ENCODE peak calls at places on chromosomes 4 and X, in nine cellular contexts. One of them, this sample, is unnamed.
A peak's percentile ranks its signal among the peaks of the same experiment; 100 is the strongest.

GRCh38 chr4:142160509-142160908 is 524.1 kb downstream of the IL15 start:
- DNase-seq in fibroblast of lung: peak; percentile 64
- DNase-seq in body of pancreas: no peak
- DNase-seq in ascending aorta: no peak
- DNase-seq in pancreas: no peak
- DNase-seq in effector memory CD4-positive, alpha-beta T cell: no peak
- DNase-seq in MM.1S: no peak
- DNase-seq in esophagus muscularis mucosa: no peak
- DNase-seq in AG04450: no peak
- DNase-seq in this sample: no peak

GRCh38 chrX:46882266-46882665 is 30.0 kb upstream of the JADE3 start:
- DNase-seq in fibroblast of lung: no peak
- DNase-seq in body of pancreas: no peak
- DNase-seq in ascending aorta: no peak
- DNase-seq in pancreas: no peak
- DNase-seq in effector memory CD4-positive, alpha-beta T cell: no peak
- DNase-seq in MM.1S: no peak
- DNase-seq in esophagus muscularis mucosa: no peak
- DNase-seq in AG04450: no peak
- DNase-seq in this sample: no peak

GRCh38 chr4:128766781-128767180 is 42.7 kb upstream of the JADE1 start:
- DNase-seq in fibroblast of lung: no peak
- DNase-seq in body of pancreas: no peak
- DNase-seq in ascending aorta: no peak
- DNase-seq in pancreas: no peak
- DNase-seq in effector memory CD4-positive, alpha-beta T cell: no peak
- DNase-seq in MM.1S: no peak
- DNase-seq in esophagus muscularis mucosa: no peak
- DNase-seq in AG04450: no peak
- DNase-seq in this sample: no peak

GRCh38 chr4:6049972-6050371 is 31.7 kb upstream of the C4orf50 start:
- DNase-seq in fibroblast of lung: no peak
- DNase-seq in body of pancreas: no peak
- DNase-seq in ascending aorta: no peak
- DNase-seq in pancreas: no peak
- DNase-seq in effector memory CD4-positive, alpha-beta T cell: no peak
- DNase-seq in MM.1S: no peak
- DNase-seq in esophagus muscularis mucosa: no peak
- DNase-seq in AG04450: no peak
- DNase-seq in this sample: no peak

GRCh38 chr4:48767055-48767454 is 13.0 kb downstream of the FRYL start:
- DNase-seq in fibroblast of lung: no peak
- DNase-seq in body of pancreas: no peak
- DNase-seq in ascending aorta: no peak
- DNase-seq in pancreas: no peak
- DNase-seq in effector memory CD4-positive, alpha-beta T cell: no peak
- DNase-seq in MM.1S: no peak
- DNase-seq in esophagus muscularis mucosa: no peak
- DNase-seq in AG04450: no peak
- DNase-seq in this sample: no peak

GRCh38 chr4:7792616-7793015 is 147.0 kb downstream of the AFAP1 start:
- DNase-seq in fibroblast of lung: peak; percentile 41
- DNase-seq in body of pancreas: no peak
- DNase-seq in ascending aorta: no peak
- DNase-seq in pancreas: no peak
- DNase-seq in effector memory CD4-positive, alpha-beta T cell: no peak
- DNase-seq in MM.1S: no peak
- DNase-seq in esophagus muscularis mucosa: no peak
- DNase-seq in AG04450: no peak
- DNase-seq in this sample: no peak

GRCh38 chr4:169649545-169650226 is 29.3 kb downstream of the CLCN3 start:
- DNase-seq in fibroblast of lung: peak; percentile 27
- DNase-seq in body of pancreas: peak; percentile 75
- DNase-seq in ascending aorta: no peak
- DNase-seq in pancreas: peak; percentile 67
- DNase-seq in effector memory CD4-positive, alpha-beta T cell: no peak
- DNase-seq in MM.1S: no peak
- DNase-seq in esophagus muscularis mucosa: no peak
- DNase-seq in AG04450: no peak
- DNase-seq in this sample: no peak

GRCh38 chr4:26061248-26061986 is 147.4 kb downstream of the SMIM20 start:
- DNase-seq in fibroblast of lung: peak; percentile 40
- DNase-seq in body of pancreas: no peak
- DNase-seq in ascending aorta: no peak
- DNase-seq in pancreas: no peak
- DNase-seq in effector memory CD4-positive, alpha-beta T cell: no peak
- DNase-seq in MM.1S: no peak
- DNase-seq in esophagus muscularis mucosa: no peak
- DNase-seq in AG04450: no peak
- DNase-seq in this sample: no peak

GRCh38 chr4:127534041-127534440 is 98.7 kb upstream of the INTU start:
- DNase-seq in fibroblast of lung: no peak
- DNase-seq in body of pancreas: no peak
- DNase-seq in ascending aorta: no peak
- DNase-seq in pancreas: no peak
- DNase-seq in effector memory CD4-positive, alpha-beta T cell: no peak
- DNase-seq in MM.1S: no peak
- DNase-seq in esophagus muscularis mucosa: no peak
- DNase-seq in AG04450: no peak
- DNase-seq in this sample: no peak

GRCh38 chr4:5722328-5722727 is 11.3 kb downstream of the EVC start:
- DNase-seq in fibroblast of lung: peak; percentile 51
- DNase-seq in body of pancreas: no peak
- DNase-seq in ascending aorta: no peak
- DNase-seq in pancreas: no peak
- DNase-seq in effector memory CD4-positive, alpha-beta T cell: no peak
- DNase-seq in MM.1S: no peak
- DNase-seq in esophagus muscularis mucosa: no peak
- DNase-seq in AG04450: no peak
- DNase-seq in this sample: no peak

GRCh38 chr4:76526585-76526990 is 91.6 kb downstream of the SHROOM3 start:
- DNase-seq in fibroblast of lung: peak; percentile 79
- DNase-seq in body of pancreas: peak; percentile 69
- DNase-seq in ascending aorta: no peak
- DNase-seq in pancreas: peak; percentile 53
- DNase-seq in effector memory CD4-positive, alpha-beta T cell: no peak
- DNase-seq in MM.1S: no peak
- DNase-seq in esophagus muscularis mucosa: no peak
- DNase-seq in AG04450: peak; percentile 13
- DNase-seq in this sample: no peak

GRCh38 chrX:11678174-11678573 is 12.5 kb upstream of the ARHGAP6 start:
- DNase-seq in fibroblast of lung: no peak
- DNase-seq in body of pancreas: no peak
- DNase-seq in ascending aorta: no peak
- DNase-seq in pancreas: no peak
- DNase-seq in effector memory CD4-positive, alpha-beta T cell: no peak
- DNase-seq in MM.1S: no peak
- DNase-seq in esophagus muscularis mucosa: no peak
- DNase-seq in AG04450: no peak
- DNase-seq in this sample: no peak

GRCh38 chrX:145773006-145773405 is 44.6 kb upstream of the SLITRK2 start:
- DNase-seq in fibroblast of lung: no peak
- DNase-seq in body of pancreas: no peak
- DNase-seq in ascending aorta: no peak
- DNase-seq in pancreas: no peak
- DNase-seq in effector memory CD4-positive, alpha-beta T cell: no peak
- DNase-seq in MM.1S: no peak
- DNase-seq in esophagus muscularis mucosa: no peak
- DNase-seq in AG04450: no peak
- DNase-seq in this sample: no peak

GRCh38 chr4:18422685-18423084 is 401.1 kb upstream of the LCORL start:
- DNase-seq in fibroblast of lung: no peak
- DNase-seq in body of pancreas: no peak
- DNase-seq in ascending aorta: no peak
- DNase-seq in pancreas: no peak
- DNase-seq in effector memory CD4-positive, alpha-beta T cell: no peak
- DNase-seq in MM.1S: no peak
- DNase-seq in esophagus muscularis mucosa: no peak
- DNase-seq in AG04450: no peak
- DNase-seq in this sample: no peak

GRCh38 chr4:15420642-15421041 is 7.2 kb upstream of the C1QTNF7 start:
- DNase-seq in fibroblast of lung: peak; percentile 80
- DNase-seq in body of pancreas: no peak
- DNase-seq in ascending aorta: no peak
- DNase-seq in pancreas: no peak
- DNase-seq in effector memory CD4-positive, alpha-beta T cell: no peak
- DNase-seq in MM.1S: no peak
- DNase-seq in esophagus muscularis mucosa: no peak
- DNase-seq in AG04450: peak; percentile 49
- DNase-seq in this sample: no peak

GRCh38 chrX:79259073-79259689 is 108.0 kb downstream of the ITM2A start:
- DNase-seq in fibroblast of lung: no peak
- DNase-seq in body of pancreas: no peak
- DNase-seq in ascending aorta: no peak
- DNase-seq in pancreas: no peak
- DNase-seq in effector memory CD4-positive, alpha-beta T cell: peak; percentile 9
- DNase-seq in MM.1S: peak; percentile 93
- DNase-seq in esophagus muscularis mucosa: no peak
- DNase-seq in AG04450: no peak
- DNase-seq in this sample: no peak

GRCh38 chrX:66162331-66162822 is 1.7 kb upstream of the HEPH start:
- DNase-seq in fibroblast of lung: no peak
- DNase-seq in body of pancreas: no peak
- DNase-seq in ascending aorta: no peak
- DNase-seq in pancreas: no peak
- DNase-seq in effector memory CD4-positive, alpha-beta T cell: no peak
- DNase-seq in MM.1S: no peak
- DNase-seq in esophagus muscularis mucosa: no peak
- DNase-seq in AG04450: no peak
- DNase-seq in this sample: no peak

GRCh38 chrX:66163849-66164401 is at the start of gene HEPH:
- DNase-seq in fibroblast of lung: peak; percentile 52
- DNase-seq in body of pancreas: no peak
- DNase-seq in ascending aorta: no peak
- DNase-seq in pancreas: no peak
- DNase-seq in effector memory CD4-positive, alpha-beta T cell: no peak
- DNase-seq in MM.1S: no peak
- DNase-seq in esophagus muscularis mucosa: no peak
- DNase-seq in AG04450: peak; percentile 13
- DNase-seq in this sample: no peak

GRCh38 chrX:66163447-66163846 is 600 bp upstream of the HEPH start:
- DNase-seq in fibroblast of lung: no peak
- DNase-seq in body of pancreas: no peak
- DNase-seq in ascending aorta: no peak
- DNase-seq in pancreas: no peak
- DNase-seq in effector memory CD4-positive, alpha-beta T cell: no peak
- DNase-seq in MM.1S: no peak
- DNase-seq in esophagus muscularis mucosa: no peak
- DNase-seq in AG04450: no peak
- DNase-seq in this sample: no peak

GRCh38 chrX:66164931-66165330 is 884 bp downstream of the HEPH start:
- DNase-seq in fibroblast of lung: no peak
- DNase-seq in body of pancreas: no peak
- DNase-seq in ascending aorta: no peak
- DNase-seq in pancreas: no peak
- DNase-seq in effector memory CD4-positive, alpha-beta T cell: no peak
- DNase-seq in MM.1S: no peak
- DNase-seq in esophagus muscularis mucosa: no peak
- DNase-seq in AG04450: no peak
- DNase-seq in this sample: no peak

DNA sequence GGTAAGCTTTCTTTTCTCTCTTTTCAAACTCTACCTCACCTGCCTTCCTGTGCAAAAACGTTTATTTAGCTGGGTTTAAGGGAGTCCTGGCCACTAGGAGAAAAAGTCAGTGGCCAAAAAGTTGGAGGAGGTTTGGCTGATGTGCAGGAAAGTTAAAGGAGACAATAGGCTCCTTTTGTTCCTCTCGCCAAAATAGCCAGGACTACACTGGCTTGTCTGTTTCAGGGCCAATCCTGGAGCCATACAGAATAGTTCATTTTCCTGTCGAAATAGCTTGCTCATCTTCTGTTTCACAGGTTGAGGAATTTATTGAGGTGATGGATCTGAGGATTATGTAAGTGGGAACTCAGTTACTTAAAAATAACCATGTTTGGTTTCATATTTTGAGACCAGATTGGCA is 423 bp downstream of the HEPH start:
- DNase-seq in fibroblast of lung: no peak
- DNase-seq in body of pancreas: no peak
- DNase-seq in ascending aorta: no peak
- DNase-seq in pancreas: no peak
- DNase-seq in effector memory CD4-positive, alpha-beta T cell: no peak
- DNase-seq in MM.1S: no peak
- DNase-seq in esophagus muscularis mucosa: no peak
- DNase-seq in AG04450: no peak
- DNase-seq in this sample: no peak
- H3K9me3 ChIP-seq in fibroblast of lung: no peaks in the 10 kb centered on the region
- H3K9me3 ChIP-seq in body of pancreas: no peaks in the 10 kb centered on the region
- H3K9me3 ChIP-seq in ascending aorta: no peaks in the 10 kb centered on the region
- H3K9me3 ChIP-seq in pancreas: no peaks in the 10 kb centered on the region
- H3K9me3 ChIP-seq in effector memory CD4-positive, alpha-beta T cell: no peaks in the 10 kb centered on the region
- H3K9me3 ChIP-seq in MM.1S: no peaks in the 10 kb centered on the region
- H3K9me3 ChIP-seq in esophagus muscularis mucosa: no peaks in the 10 kb centered on the region
- H3K9me3 ChIP-seq in AG04450: no peaks in the 10 kb centered on the region
- H3K9me3 ChIP-seq in this sample: no peaks in the 10 kb centered on the region

DNA sequence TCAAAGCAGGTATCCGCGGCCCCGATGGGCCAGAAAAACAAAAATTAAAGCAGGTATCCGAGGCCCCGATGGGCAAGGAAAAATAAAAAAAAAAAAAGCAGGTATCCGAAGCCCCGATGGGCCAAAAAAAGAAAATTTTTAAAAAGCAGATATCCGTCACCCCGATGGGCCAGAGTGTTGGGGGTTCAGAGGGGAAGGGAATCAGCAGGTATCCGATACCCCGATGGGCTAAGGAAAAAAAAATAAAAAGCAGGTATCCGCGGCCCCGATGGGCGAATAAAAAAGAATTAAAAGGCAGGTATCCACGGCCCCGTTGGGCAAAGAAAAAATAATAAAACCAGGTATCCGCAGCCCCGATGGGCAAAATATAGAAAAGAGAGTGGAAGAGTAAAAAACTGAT is 289.0 kb downstream of the CHIC1 start:
- DNase-seq in fibroblast of lung: no peak
- DNase-seq in body of pancreas: no peak
- DNase-seq in ascending aorta: no peak
- DNase-seq in pancreas: no peak
- DNase-seq in effector memory CD4-positive, alpha-beta T cell: no peak
- DNase-seq in MM.1S: no peak
- DNase-seq in esophagus muscularis mucosa: no peak
- DNase-seq in AG04450: no peak
- DNase-seq in this sample: no peak
- H3K9me3 ChIP-seq in fibroblast of lung: no peaks in the 10 kb centered on the region
- H3K9me3 ChIP-seq in body of pancreas: no peaks in the 10 kb centered on the region
- H3K9me3 ChIP-seq in ascending aorta: no peaks in the 10 kb centered on the region
- H3K9me3 ChIP-seq in pancreas: no peaks in the 10 kb centered on the region
- H3K9me3 ChIP-seq in effector memory CD4-positive, alpha-beta T cell: no peaks in the 10 kb centered on the region
- H3K9me3 ChIP-seq in MM.1S: no peaks in the 10 kb centered on the region
- H3K9me3 ChIP-seq in esophagus muscularis mucosa: no peaks in the 10 kb centered on the region
- H3K9me3 ChIP-seq in AG04450: no peaks in the 10 kb centered on the region
- H3K9me3 ChIP-seq in this sample: no peaks in the 10 kb centered on the region

GRCh38 chr4:20178902-20179576 is 72.7 kb upstream of the SLIT2 start:
- DNase-seq in fibroblast of lung: no peak
- DNase-seq in body of pancreas: no peak
- DNase-seq in ascending aorta: no peak
- DNase-seq in pancreas: no peak
- DNase-seq in effector memory CD4-positive, alpha-beta T cell: no peak
- DNase-seq in MM.1S: no peak
- DNase-seq in esophagus muscularis mucosa: no peak
- DNase-seq in AG04450: no peak
- DNase-seq in this sample: no peak
- H3K9me3 ChIP-seq in fibroblast of lung: no peaks in the 10 kb centered on the region
- H3K9me3 ChIP-seq in body of pancreas: no peaks in the 10 kb centered on the region
- H3K9me3 ChIP-seq in ascending aorta: no peaks in the 10 kb centered on the region
- H3K9me3 ChIP-seq in pancreas: no peaks in the 10 kb centered on the region
- H3K9me3 ChIP-seq in effector memory CD4-positive, alpha-beta T cell: no peaks in the 10 kb centered on the region
- H3K9me3 ChIP-seq in MM.1S: no peaks in the 10 kb centered on the region
- H3K9me3 ChIP-seq in esophagus muscularis mucosa: no peaks in the 10 kb centered on the region
- H3K9me3 ChIP-seq in AG04450: peaks cover 9% of the 10 kb centered on the region
- H3K9me3 ChIP-seq in this sample: no peaks in the 10 kb centered on the region

GRCh38 chrX:144717682-144718081 is 529.6 kb upstream of the SPANXN1 start:
- DNase-seq in fibroblast of lung: no peak
- DNase-seq in body of pancreas: no peak
- DNase-seq in ascending aorta: no peak
- DNase-seq in pancreas: no peak
- DNase-seq in effector memory CD4-positive, alpha-beta T cell: no peak
- DNase-seq in MM.1S: no peak
- DNase-seq in esophagus muscularis mucosa: no peak
- DNase-seq in AG04450: no peak
- DNase-seq in this sample: no peak
- H3K9me3 ChIP-seq in fibroblast of lung: no peaks in the 10 kb centered on the region
- H3K9me3 ChIP-seq in body of pancreas: no peaks in the 10 kb centered on the region
- H3K9me3 ChIP-seq in ascending aorta: no peaks in the 10 kb centered on the region
- H3K9me3 ChIP-seq in pancreas: no peaks in the 10 kb centered on the region
- H3K9me3 ChIP-seq in effector memory CD4-positive, alpha-beta T cell: no peaks in the 10 kb centered on the region
- H3K9me3 ChIP-seq in MM.1S: no peaks in the 10 kb centered on the region
- H3K9me3 ChIP-seq in esophagus muscularis mucosa: no peaks in the 10 kb centered on the region
- H3K9me3 ChIP-seq in AG04450: peaks cover 3% of the 10 kb centered on the region
- H3K9me3 ChIP-seq in this sample: no peaks in the 10 kb centered on the region

This sample was measured in T-helper 17 cell.